ENCODE peak calls at places on chromosomes 12 and 14, in nine cellular contexts. W is activated gamma-delta T cell treated with Interleukin-2 at 50 U/mL for 16 hours; L is NCI-H2171; V is stimulated activated CD4-positive, alpha-beta T cell treated with anti-CD3 and anti-CD28 coated beads, TNF-alpha, amount 100 ng/mL, for 48 hours; M is dermis microvascular lymphatic vessel endothelial cell; F is lower lobe of right lung; Y is iris pigment epithelial cell; H is EH; X is right atrium auricular region. U is an unnamed sample.

GRCh38 chr14:88198441-88198840 is 124.6 kb downstream of the KCNK10 start:
- DNase-seq in W (no peak), L (peak), V (no peak), M (no peak), F (no peak), Y (no peak), H (no peak), X (no peak), U (no peak)

GRCh38 chr12:13777374-13777773 is 204.0 kb downstream of the GRIN2B start:
- DNase-seq in W (no peak), L (no peak), V (no peak), M (no peak), F (no peak), Y (no peak), H (no peak), X (no peak), U (no peak)

GRCh38 chr12:58502236-58502635 is 418.1 kb downstream of the LRIG3 start:
- DNase-seq in W (no peak), L (peak), V (no peak), M (no peak), F (no peak), Y (no peak), H (peak), X (no peak), U (no peak)

GRCh38 chr12:70271025-70271424 is 27.8 kb downstream of the CNOT2 start:
- DNase-seq in W (no peak), L (peak), V (no peak), M (no peak), F (no peak), Y (no peak), H (no peak), X (no peak), U (no peak)

GRCh38 chr12:129607293-129607692 is 296.5 kb downstream of the TMEM132D start:
- DNase-seq in W (no peak), L (no peak), V (no peak), M (no peak), F (no peak), Y (peak), H (no peak), X (no peak), U (no peak)

GRCh38 chr14:76726551-76726961 is 34.7 kb upstream of the VASH1 start:
- DNase-seq in W (no peak), L (no peak), V (no peak), M (no peak), F (no peak), Y (no peak), H (no peak), X (no peak), U (no peak)

GRCh38 chr12:95763809-95764253 is 26.7 kb downstream of the NTN4 start:
- DNase-seq in W (no peak), L (no peak), V (no peak), M (peak), F (no peak), Y (peak), H (peak), X (no peak), U (no peak)

GRCh38 chr12:2215709-2216560 is 163.1 kb downstream of the CACNA1C start:
- DNase-seq in W (no peak), L (no peak), V (no peak), M (no peak), F (no peak), Y (peak), H (peak), X (no peak), U (no peak)

GRCh38 chr14:59657769-59658168 is 81.2 kb upstream of the CCDC175 start:
- DNase-seq in W (no peak), L (no peak), V (no peak), M (no peak), F (no peak), Y (no peak), H (no peak), X (no peak), U (no peak)

GRCh38 chr12:53944209-53944608 is 5.6 kb downstream of the HOXC13 start:
- DNase-seq in W (no peak), L (no peak), V (no peak), M (no peak), F (no peak), Y (no peak), H (no peak), X (no peak), U (no peak)

GRCh38 chr12:26425587-26426260 is 230.4 kb downstream of the SSPN start:
- DNase-seq in W (no peak), L (no peak), V (no peak), M (no peak), F (no peak), Y (peak), H (peak), X (no peak), U (no peak)

GRCh38 chr12:104250366-104251125 is 35.0 kb downstream of the TXNRD1 start:
- DNase-seq in W (no peak), L (no peak), V (no peak), M (no peak), F (no peak), Y (no peak), H (peak), X (peak), U (no peak)

GRCh38 chr12:12899530-12900380 is 8.4 kb downstream of the GPRC5A start:
- DNase-seq in W (no peak), L (no peak), V (peak), M (peak), F (no peak), Y (peak), H (peak), X (peak), U (no peak)

GRCh38 chr12:123164710-123165261 is 13.9 kb upstream of the PITPNM2 start:
- DNase-seq in W (no peak), L (no peak), V (no peak), M (no peak), F (no peak), Y (no peak), H (no peak), X (no peak), U (no peak)

GRCh38 chr14:89017417-89017816 is 193.0 kb downstream of the TTC8 start:
- DNase-seq in W (no peak), L (no peak), V (no peak), M (no peak), F (no peak), Y (no peak), H (no peak), X (no peak), U (no peak)

GRCh38 chr12:15772405-15773018 is 16.7 kb downstream of the EPS8 start:
- DNase-seq in W (no peak), L (no peak), V (no peak), M (no peak), F (no peak), Y (no peak), H (peak), X (no peak), U (no peak)

GRCh38 chr14:61357118-61357517 is 35.7 kb downstream of the PRKCH start:
- DNase-seq in W (no peak), L (no peak), V (no peak), M (no peak), F (no peak), Y (no peak), H (no peak), X (no peak), U (no peak)

GRCh38 chr12:65918057-65918456 is 93.8 kb downstream of the HMGA2 start:
- DNase-seq in W (no peak), L (no peak), V (no peak), M (no peak), F (no peak), Y (no peak), H (no peak), X (no peak), U (no peak)

GRCh38 chr14:96614528-96614927 is 112.3 kb downstream of the PAPOLA start:
- DNase-seq in W (no peak), L (no peak), V (no peak), M (no peak), F (no peak), Y (no peak), H (no peak), X (no peak), U (no peak)